ENCODE peak calls at places on chromosomes 16 and 17, in six cellular contexts. S is HT1080, Y is cortex of kidney, J is cardiac muscle cell, F is NCI-H187, T is heart left ventricle. G is an unnamed sample.

GRCh38 chr16:10736926-10737625 is 6.6 kb upstream of the NUBP1 start:
- DNase-seq in S (peak), Y (no peak), J (peak), F (peak), T (peak), G (peak)

GRCh38 chr17:76353004-76353598 is 615 bp downstream of the PRPSAP1 start:
- DNase-seq in S (no peak), Y (no peak), J (peak), F (no peak), T (peak), G (peak)

GRCh38 chr17:7403043-7403901 is 625 bp downstream of the TMEM256 start:
- DNase-seq in S (no peak), Y (no peak), J (no peak), F (no peak), T (peak), G (peak)

GRCh38 chr16:87308826-87309225 is 8.4 kb downstream of the C16orf95 start:
- DNase-seq in S (no peak), Y (no peak), J (no peak), F (no peak), T (no peak), G (no peak)

GRCh38 chr17:82092628-82092994 is 5.4 kb downstream of the FASN start:
- DNase-seq in S (no peak), Y (no peak), J (no peak), F (no peak), T (no peak), G (no peak)

GRCh38 chr16:85428899-85429775 is 184.0 kb upstream of the GSE1 start:
- DNase-seq in S (no peak), Y (no peak), J (no peak), F (no peak), T (peak), G (peak)

GRCh38 chr17:67573987-67574657 is 143.6 kb upstream of the NOL11 start:
- DNase-seq in S (no peak), Y (no peak), J (no peak), F (no peak), T (no peak), G (no peak)

GRCh38 chr17:49290690-49291326 is 60.2 kb upstream of the PHOSPHO1 start:
- DNase-seq in S (peak), Y (no peak), J (peak), F (no peak), T (no peak), G (peak)